ENCODE peak calls at places on chromosome 10, in ten cellular contexts. H, K, N, J, U, P, Y, S, Z and I are unnamed samples. For H3K9me3, the result is how much of the 10 kb centered on the place peaks cover.

GRCh38 chr10:77872151-77872946 is 54.2 kb downstream of the DLG5 start:
- DNase-seq in P (no peak), H (no peak), S (peak), U (peak), K (no peak), J (no peak), Z (no peak), Y (no peak), N (peak), I (no peak)

GRCh38 chr10:60728056-60728455 is 50.2 kb upstream of the CDK1 start:
- DNase-seq in S (no peak), U (no peak), N (no peak), J (peak), Y (no peak), H (no peak), P (no peak), K (no peak), Z (peak), I (no peak)

GRCh38 chr10:46538155-46538554 is 18.3 kb downstream of the GPRIN2 start:
- DNase-seq in P (no peak), H (no peak), J (no peak), Z (no peak), Y (no peak), N (no peak), K (no peak), S (no peak), U (no peak), I (no peak)

GRCh38 chr10:63331586-63331985 is 134.2 kb downstream of the JMJD1C start:
- DNase-seq in Z (no peak), N (no peak), J (no peak), H (peak), U (no peak), S (no peak), K (no peak), Y (no peak), P (no peak), I (no peak)

GRCh38 chr10:24680647-24681475 is 42.8 kb downstream of the ARHGAP21 start:
- DNase-seq in P (no peak), Y (no peak), J (peak), Z (no peak), U (no peak), N (no peak), S (no peak), H (peak), K (no peak), I (no peak)

GRCh38 chr10:52758406-52758805 is 14.2 kb downstream of the MBL2 start:
- DNase-seq in S (no peak), K (no peak), N (no peak), Z (no peak), H (no peak), Y (no peak), U (no peak), P (no peak), J (no peak), I (no peak)

GRCh38 chr10:7572435-7572834 is 94.3 kb downstream of the ITIH5 start:
- DNase-seq in J (no peak), S (no peak), U (no peak), K (no peak), Y (no peak), H (peak), Z (no peak), N (no peak), P (no peak), I (no peak)

GRCh38 chr10:12533723-12534122 is 184.4 kb downstream of the CAMK1D start:
- DNase-seq in K (no peak), S (no peak), U (no peak), P (no peak), Z (no peak), J (no peak), Y (no peak), N (no peak), H (no peak), I (no peak)

GRCh38 chr10:100656479-100656878 is 88.9 kb upstream of the PAX2 start:
- DNase-seq in K (no peak), J (no peak), S (peak), P (no peak), U (no peak), Y (no peak), N (no peak), Z (no peak), H (peak), I (no peak)

GRCh38 chr10:119090968-119091367 is 10.4 kb upstream of the EIF3A start:
- DNase-seq in N (no peak), K (no peak), U (no peak), H (peak), Z (peak), S (no peak), Y (no peak), J (peak), P (no peak), I (no peak)

GRCh38 chr10:43196981-43197833 is 59.0 kb downstream of the CSGALNACT2 start:
- DNase-seq in Z (no peak), S (no peak), K (peak), Y (peak), N (no peak), U (no peak), H (no peak), J (no peak), P (no peak), I (peak)

GRCh38 chr10:77351386-77351785 is 286.2 kb downstream of the KCNMA1 start:
- DNase-seq in Z (no peak), J (no peak), N (no peak), Y (no peak), U (no peak), H (peak), S (no peak), P (peak), K (no peak), I (no peak)

GRCh38 chr10:75403144-75404022 is 1.8 kb upstream of the ZNF503 start:
- DNase-seq in J (peak), K (peak), S (peak), P (no peak), U (peak), Z (no peak), H (peak), Y (peak), N (peak), I (peak)

GRCh38 chr10:14667270-14667669 is 107.4 kb downstream of the FAM107B start:
- DNase-seq in Y (no peak), Z (no peak), K (no peak), S (no peak), N (no peak), H (no peak), J (no peak), P (no peak), U (no peak), I (no peak)

GRCh38 chr10:87510025-87510424 is 5.3 kb downstream of the MINPP1 start:
- DNase-seq in U (no peak), J (no peak), P (no peak), Z (no peak), K (no peak), N (no peak), H (no peak), S (no peak), Y (no peak), I (no peak)

GRCh38 chr10:48363617-48364355 is 57.3 kb downstream of the MAPK8 start:
- DNase-seq in S (peak), U (no peak), Z (no peak), K (peak), Y (no peak), J (peak), H (peak), N (peak), P (peak), I (no peak)

GRCh38 chr10:72886596-72887522 is 6.7 kb upstream of the OIT3 start:
- DNase-seq in N (no peak), K (peak), Z (no peak), Y (no peak), S (no peak), J (no peak), H (no peak), P (no peak), U (no peak), I (no peak)

GRCh38 chr10:30671011-30671616 is 41.6 kb upstream of the LYZL2 start:
- DNase-seq in N (no peak), P (peak), Y (no peak), J (peak), H (peak), U (no peak), K (peak), S (no peak), Z (no peak), I (no peak)

GRCh38 chr10:77361846-77362245 is 275.8 kb downstream of the KCNMA1 start:
- DNase-seq in Y (no peak), P (no peak), K (no peak), J (no peak), S (no peak), N (no peak), Z (no peak), H (no peak), U (no peak), I (no peak)

GRCh38 chr10:133350950-133351329 is 3.8 kb downstream of the PRAP1 start:
- DNase-seq in S (no peak), U (no peak), K (no peak), P (no peak), Y (peak), Z (peak), J (no peak), H (no peak), N (no peak), I (no peak)

GRCh38 chr10:126115861-126116260 is 219.5 kb downstream of the FANK1 start:
- DNase-seq in N (no peak), Z (no peak), P (no peak), J (no peak), U (no peak), Y (no peak), S (no peak), H (no peak), K (no peak), I (no peak)

GRCh38 chr10:29828978-29829377 is 194.2 kb upstream of the SVIL start:
- DNase-seq in Y (no peak), N (no peak), P (no peak), H (no peak), J (no peak), S (no peak), U (no peak), Z (no peak), K (no peak), I (no peak)

GRCh38 chr10:38038107-38038931 is 27.8 kb downstream of the ZNF33A start:
- DNase-seq in Z (peak), P (no peak), J (no peak), Y (no peak), H (no peak), S (no peak), U (no peak), K (no peak), N (no peak), I (no peak)

GRCh38 chr10:38038932-38039245 is 28.4 kb downstream of the ZNF33A start:
- DNase-seq in K (no peak), Z (no peak), S (no peak), Y (no peak), U (no peak), H (no peak), N (no peak), J (no peak), P (no peak), I (no peak)

GRCh38 chr10:38045129-38045528 is 34.7 kb downstream of the ZNF33A start:
- DNase-seq in U (no peak), Y (no peak), J (no peak), S (no peak), P (no peak), H (no peak), N (no peak), K (no peak), Z (no peak), I (no peak)

GRCh38 chr10:38047666-38048065 is 37.2 kb downstream of the ZNF33A start:
- DNase-seq in N (no peak), J (no peak), K (no peak), U (no peak), S (no peak), P (no peak), Z (no peak), H (peak), Y (no peak), I (no peak)

DNA sequence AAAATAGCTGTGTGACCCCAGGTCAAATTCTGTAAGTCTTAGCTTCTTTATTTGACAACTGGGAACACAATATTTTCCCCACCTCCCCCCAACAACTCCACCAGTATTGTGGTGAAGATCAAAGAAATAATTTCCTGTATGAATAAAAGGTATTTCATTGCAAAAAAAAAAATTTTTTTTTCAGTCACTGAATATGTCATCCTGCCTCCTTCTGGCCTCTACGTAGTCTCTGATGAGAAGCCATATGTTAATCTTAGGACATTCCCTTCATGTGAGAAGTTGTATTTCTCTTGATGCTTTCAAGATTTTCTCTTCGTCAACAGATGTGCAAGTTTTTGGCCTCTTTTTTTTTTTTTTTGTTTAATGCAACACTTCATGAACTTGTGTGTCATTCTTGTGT is 33.0 kb downstream of the ZNF33A start:
- DNase-seq in Z (no peak), Y (no peak), K (no peak), N (no peak), P (no peak), U (no peak), H (no peak), S (no peak), J (no peak), I (no peak)
- H3K9me3 ChIP-seq in Z (under half), Y (under half), K (under half), N (under half), P (under half), U (under half), H (under half), S (under half), J (under half), I (under half)

GRCh38 chr10:129945941-129946760 is 17.9 kb downstream of the EBF3 start:
- DNase-seq in K (no peak), H (peak), Z (no peak), Y (no peak), J (no peak), U (peak), N (peak), P (no peak), S (no peak), I (no peak)
- H3K4me3 ChIP-seq in K (peak), H (no peak), Z (no peak), Y (no peak), J (no peak), U (no peak), N (peak), P (no peak), S (no peak), I (no peak)

GRCh38 chr10:116889066-116889465 is 39.8 kb downstream of the ENO4 start:
- DNase-seq in N (no peak), J (no peak), P (no peak), U (no peak), H (no peak), Z (no peak), Y (no peak), S (no peak), K (no peak), I (no peak)
- H3K27ac ChIP-seq in N (no peak), J (no peak), P (no peak), U (no peak), H (no peak), Z (no peak), Y (no peak), S (no peak), K (no peak), I (peak)

GRCh38 chr10:1661861-1662260 is 75.5 kb downstream of the ADARB2 start:
- DNase-seq in N (no peak), U (no peak), Y (no peak), P (no peak), H (no peak), J (no peak), S (no peak), Z (no peak), K (no peak), I (no peak)
- H3K9me3 ChIP-seq in N (under half), U (under half), Y (under half), P (half or more), H (under half), J (under half), S (under half), Z (under half), K (under half), I (under half)

DNA sequence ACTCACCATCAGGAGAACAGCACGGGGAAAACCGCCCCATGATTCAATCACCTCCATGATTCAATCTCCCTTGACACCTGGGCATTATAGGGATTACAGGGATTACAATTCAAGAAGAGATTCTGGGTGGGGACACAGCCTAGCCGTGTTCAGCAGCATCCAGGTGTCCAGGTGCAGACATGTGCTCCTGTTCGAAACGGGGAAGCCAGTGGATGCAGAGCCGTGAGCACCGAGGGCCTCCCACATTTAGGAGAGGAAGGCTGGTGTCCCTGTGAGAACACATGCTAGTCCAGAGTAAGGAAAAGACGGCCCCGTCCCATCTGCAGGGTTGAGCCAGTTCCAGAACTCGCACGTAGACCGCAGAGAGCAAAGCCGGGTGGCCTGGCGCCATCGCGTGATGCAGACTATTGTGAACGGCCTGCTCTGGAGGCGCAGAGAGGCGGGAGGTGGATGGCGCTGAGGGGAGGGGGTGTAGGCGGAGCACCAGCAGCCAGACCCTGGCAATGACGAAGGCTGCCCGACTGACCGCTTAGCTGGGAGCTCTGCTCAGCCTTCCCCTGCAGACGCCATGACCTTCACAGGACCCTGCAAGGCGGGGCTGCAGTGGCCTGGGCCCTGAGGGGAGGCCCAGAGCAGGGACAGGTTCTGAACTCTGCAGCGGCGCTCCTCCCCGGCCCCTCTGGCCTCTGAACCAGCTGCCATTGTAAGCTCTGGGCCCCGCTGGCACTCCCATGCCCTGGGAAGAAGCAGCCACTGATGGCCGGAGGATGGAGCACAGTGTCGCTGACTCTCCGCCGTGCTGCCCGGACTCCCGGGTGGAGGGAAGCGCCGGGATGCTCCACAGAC is 141.6 kb upstream of the TCERG1L start:
- DNase-seq in Z (peak), H (no peak), N (no peak), K (peak), S (no peak), J (no peak), U (peak), P (no peak), Y (no peak), I (no peak)
- H3K4me3 ChIP-seq in Z (no peak), H (no peak), N (peak), K (peak), S (no peak), J (no peak), U (no peak), P (no peak), Y (peak), I (no peak)

DNA sequence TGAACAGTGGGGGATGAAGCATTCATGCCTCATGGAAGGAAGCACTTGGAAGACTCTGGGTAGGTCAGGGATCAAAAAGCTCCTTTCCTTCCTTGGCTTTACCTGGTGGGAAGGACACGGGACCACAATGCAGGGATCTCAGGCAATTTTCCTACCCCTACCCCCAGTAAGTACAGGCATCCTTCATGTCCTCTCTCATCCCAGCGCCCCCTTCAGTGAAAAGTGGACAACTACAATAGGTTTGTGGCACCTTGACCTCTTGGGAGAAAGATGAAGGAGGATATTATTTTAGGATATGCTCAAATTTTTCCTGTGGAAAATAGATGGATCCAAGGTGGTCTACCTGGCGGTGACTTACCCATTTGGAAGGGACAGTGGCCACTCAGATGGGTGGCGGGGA is 16.5 kb downstream of the AFAP1L2 start:
- DNase-seq in N (no peak), Y (no peak), Z (no peak), J (no peak), S (no peak), U (no peak), K (no peak), H (no peak), P (no peak), I (no peak)
- H3K27ac ChIP-seq in N (no peak), Y (no peak), Z (no peak), J (no peak), S (no peak), U (no peak), K (no peak), H (no peak), P (no peak), I (no peak)

DNA sequence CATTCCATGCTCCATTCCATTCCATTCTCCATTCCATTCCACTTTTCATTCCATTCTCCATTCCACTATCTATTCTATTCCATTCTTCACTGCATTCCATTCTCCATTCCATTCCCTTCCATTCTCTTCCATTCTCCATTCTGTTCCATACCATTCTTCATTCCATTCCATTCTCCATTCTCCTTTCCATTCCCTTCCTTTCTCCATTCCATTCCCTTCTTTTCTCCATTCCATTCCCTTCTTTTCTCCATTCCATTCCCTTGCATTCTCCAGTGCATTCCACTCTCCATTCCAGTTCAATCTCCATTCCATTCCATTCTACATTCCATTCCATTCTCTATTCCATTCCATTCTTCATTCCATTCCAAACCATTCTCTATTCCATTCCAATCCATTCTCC is 80.3 kb downstream of the NSUN6 start:
- DNase-seq in N (no peak), Y (no peak), S (no peak), K (no peak), U (no peak), Z (no peak), P (no peak), H (no peak), J (no peak), I (no peak)
- H3K9me3 ChIP-seq in N (under half), Y (under half), S (under half), K (under half), U (under half), Z (under half), P (under half), H (under half), J (under half), I (under half)

DNA sequence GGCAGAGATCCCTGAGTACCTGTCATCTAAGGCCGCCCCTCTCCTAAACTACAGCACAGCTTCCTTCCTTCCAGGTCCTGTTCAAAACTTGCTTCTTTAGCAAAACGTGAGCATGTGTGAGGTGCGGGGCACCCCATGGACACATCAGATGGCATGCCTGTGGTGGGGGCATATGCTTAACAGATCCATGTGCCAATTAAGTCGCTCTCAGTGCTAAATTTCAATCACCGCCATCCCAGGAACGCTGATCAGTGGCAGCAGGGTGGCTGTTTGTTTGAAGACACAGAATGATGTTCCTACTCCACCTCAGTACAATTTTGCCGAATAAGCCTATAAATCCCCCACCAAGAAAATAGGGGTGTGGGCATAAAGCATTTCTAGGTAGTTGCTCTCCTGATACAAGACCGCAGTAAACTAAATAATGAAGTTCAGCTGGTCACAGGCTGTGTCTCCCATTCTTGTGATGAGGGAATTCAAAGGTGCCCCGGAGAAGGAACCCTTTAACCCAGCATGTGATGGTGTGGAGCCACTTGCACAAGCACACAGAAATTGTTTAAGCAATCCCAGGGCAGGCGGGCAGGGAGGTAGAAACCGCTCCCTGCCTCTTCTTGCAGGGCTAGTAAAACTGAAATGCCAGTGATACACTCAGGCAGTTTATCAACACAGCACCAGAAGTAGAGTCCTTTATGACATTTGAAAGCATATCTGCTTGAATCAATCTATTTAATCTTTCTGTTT is 205.7 kb downstream of the SORCS1 start:
- DNase-seq in J (no peak), U (no peak), Z (no peak), K (no peak), S (no peak), P (no peak), N (no peak), H (no peak), Y (no peak), I (no peak)
- H3K4me3 ChIP-seq in J (no peak), U (no peak), Z (no peak), K (no peak), S (no peak), P (no peak), N (no peak), H (no peak), Y (no peak), I (no peak)

GRCh38 chr10:34702093-34702952 is 112.8 kb downstream of the PARD3 start:
- DNase-seq in K (no peak), N (no peak), Z (no peak), H (no peak), U (no peak), P (no peak), J (no peak), Y (no peak), S (no peak), I (no peak)
- H3K27ac ChIP-seq in K (peak), N (no peak), Z (no peak), H (no peak), U (no peak), P (no peak), J (no peak), Y (peak), S (peak), I (no peak)